ENCODE peak calls at places on chromosome 2, in nine cellular contexts. A is HCT116, O is tibial artery, Z is brain microvascular endothelial cell, P is left ventricle myocardium inferior, C is gastrocnemius medialis, B is AG09309, G is kidney, J is cardiac fibroblast. U is an unnamed sample.

GRCh38 chr2:159795781-159796667 is 2.0 kb downstream of the CD302 start:
- DNase-seq in B (no peak), Z (no peak), O (no peak), G (no peak), A (no peak), J (no peak), P (no peak), C (no peak), U (no peak)

GRCh38 chr2:234994340-234995321 is 42.8 kb downstream of the SH3BP4 start:
- DNase-seq in A (no peak), P (no peak), Z (no peak), B (no peak), J (no peak), C (no peak), G (peak), O (no peak), U (no peak)

GRCh38 chr2:82790277-82791021 is 1668.6 kb downstream of the SUCLG1 start:
- DNase-seq in P (no peak), O (no peak), A (no peak), G (peak), B (peak), J (peak), C (no peak), Z (peak), U (no peak)

GRCh38 chr2:182358601-182359000 is 68.2 kb downstream of the PDE1A start:
- DNase-seq in G (no peak), J (no peak), Z (no peak), C (no peak), P (no peak), O (no peak), B (no peak), A (no peak), U (no peak)

GRCh38 chr2:25960920-25961319 is 21.4 kb downstream of the KIF3C start:
- DNase-seq in C (no peak), A (no peak), G (peak), Z (peak), J (peak), O (no peak), B (no peak), P (no peak), U (no peak)

GRCh38 chr2:148486655-148487054 is 157.9 kb upstream of the EPC2 start:
- DNase-seq in A (no peak), O (no peak), G (no peak), B (no peak), C (no peak), J (no peak), Z (no peak), P (no peak), U (no peak)

GRCh38 chr2:127506502-127506901 is 19.8 kb downstream of the IWS1 start:
- DNase-seq in A (no peak), Z (no peak), O (no peak), C (no peak), G (no peak), P (no peak), B (no peak), J (peak), U (no peak)

GRCh38 chr2:144162652-144163051 is 357.3 kb downstream of the ZEB2 start:
- DNase-seq in Z (no peak), P (no peak), B (no peak), G (no peak), J (peak), O (no peak), A (peak), C (no peak), U (peak)

GRCh38 chr2:147463881-147464520 is 380.8 kb upstream of the ACVR2A start:
- DNase-seq in A (no peak), J (no peak), Z (no peak), O (no peak), P (no peak), G (no peak), C (no peak), B (no peak), U (no peak)

GRCh38 chr2:226187601-226188000 is 612.0 kb downstream of the IRS1 start:
- DNase-seq in B (peak), A (no peak), J (peak), G (no peak), P (no peak), C (no peak), O (no peak), Z (peak), U (no peak)

GRCh38 chr2:197813093-197813787 is 8.8 kb downstream of the PLCL1 start:
- DNase-seq in O (no peak), B (no peak), Z (peak), P (no peak), A (peak), C (no peak), J (peak), G (no peak), U (no peak)

GRCh38 chr2:51723716-51724115 is 691.8 kb upstream of the NRXN1 start:
- DNase-seq in C (no peak), G (no peak), A (no peak), Z (no peak), O (no peak), J (peak), P (no peak), B (no peak), U (peak)

GRCh38 chr2:142165790-142166189 is 35.0 kb upstream of the LRP1B start:
- DNase-seq in Z (peak), C (no peak), B (no peak), G (no peak), P (no peak), A (peak), J (peak), O (no peak), U (no peak)

GRCh38 chr2:164495491-164496223 is 125.6 kb downstream of the GRB14 start:
- DNase-seq in C (no peak), B (peak), O (no peak), J (peak), Z (peak), P (no peak), G (no peak), A (peak), U (peak)

GRCh38 chr2:237026981-237027711 is 58.5 kb upstream of the COPS8 start:
- DNase-seq in G (no peak), P (peak), C (peak), Z (peak), J (peak), A (peak), B (peak), O (peak), U (peak)

GRCh38 chr2:72148391-72148974 is 821 bp upstream of the CYP26B1 start:
- DNase-seq in O (no peak), P (peak), J (peak), G (no peak), C (no peak), B (no peak), A (no peak), Z (no peak), U (no peak)

GRCh38 chr2:199458806-199459285 is 1.1 kb upstream of the SATB2 start:
- DNase-seq in G (no peak), O (no peak), J (peak), Z (no peak), A (no peak), P (no peak), B (no peak), C (no peak), U (no peak)

GRCh38 chr2:232535761-232536530 is 3.5 kb upstream of the CHRNG start:
- DNase-seq in C (no peak), Z (no peak), G (no peak), P (no peak), J (no peak), O (peak), A (no peak), B (no peak), U (no peak)

GRCh38 chr2:129922571-129923264 is 56.7 kb upstream of the RAB6C start:
- DNase-seq in O (no peak), G (no peak), J (no peak), B (no peak), Z (no peak), C (no peak), A (no peak), P (no peak), U (no peak)

GRCh38 chr2:176997074-176997791 is 215.4 kb upstream of the HNRNPA3 start:
- DNase-seq in O (no peak), A (peak), J (peak), B (peak), C (no peak), P (no peak), G (no peak), Z (peak), U (no peak)

GRCh38 chr2:235698028-235698427 is 204.2 kb downstream of the AGAP1 start:
- DNase-seq in G (peak), O (peak), C (no peak), P (no peak), B (no peak), J (no peak), A (no peak), Z (no peak), U (no peak)

GRCh38 chr2:166334800-166335199 is 40.9 kb downstream of the SCN9A start:
- DNase-seq in A (no peak), B (no peak), O (no peak), P (no peak), J (no peak), C (no peak), Z (no peak), G (no peak), U (no peak)

GRCh38 chr2:36569267-36569860 is 28.6 kb downstream of the FEZ2 start:
- DNase-seq in O (no peak), P (no peak), B (no peak), G (no peak), A (no peak), Z (no peak), C (no peak), J (peak), U (no peak)
- H3K4me3 ChIP-seq in O (no peak), P (no peak), B (no peak), G (no peak), A (peak), Z (no peak), C (no peak), J (no peak), U (no peak)

GRCh38 chr2:161480123-161480522 is 64.0 kb downstream of the TBR1 start:
- DNase-seq in J (no peak), B (no peak), Z (no peak), A (no peak), G (no peak), P (no peak), O (no peak), C (no peak), U (no peak)

GRCh38 chr2:161486111-161486510 is 70.0 kb downstream of the TBR1 start:
- DNase-seq in A (no peak), P (no peak), O (no peak), J (peak), C (no peak), Z (no peak), B (no peak), G (no peak), U (no peak)

GRCh38 chr2:161484061-161484460 is 68.0 kb downstream of the TBR1 start:
- DNase-seq in O (no peak), J (no peak), A (no peak), C (no peak), B (no peak), G (no peak), Z (no peak), P (no peak), U (no peak)

GRCh38 chr2:161481619-161482018 is 65.5 kb downstream of the TBR1 start:
- DNase-seq in G (no peak), P (no peak), O (no peak), J (no peak), A (no peak), C (no peak), Z (no peak), B (no peak), U (no peak)
- H3K4me3 ChIP-seq in G (no peak), P (no peak), O (no peak), J (no peak), A (no peak), C (no peak), Z (no peak), B (no peak), U (no peak)

GRCh38 chr2:195364015-195364965 is 292.7 kb upstream of the SLC39A10 start:
- DNase-seq in B (no peak), O (no peak), G (no peak), P (no peak), J (peak), Z (peak), C (no peak), A (no peak), U (no peak)

GRCh38 chr2:195370167-195370943 is 286.7 kb upstream of the SLC39A10 start:
- DNase-seq in C (no peak), B (no peak), G (no peak), A (no peak), Z (no peak), P (no peak), J (no peak), O (no peak), U (no peak)

GRCh38 chr2:195369217-195369587 is 287.8 kb upstream of the SLC39A10 start:
- DNase-seq in J (no peak), Z (no peak), O (no peak), G (no peak), C (no peak), B (no peak), A (no peak), P (no peak), U (no peak)

GRCh38 chr2:195367713-195368529 is 289.1 kb upstream of the SLC39A10 start:
- DNase-seq in Z (no peak), P (no peak), G (no peak), B (no peak), O (no peak), J (no peak), A (no peak), C (no peak), U (no peak)

GRCh38 chr2:195368530-195369216 is 288.4 kb upstream of the SLC39A10 start:
- DNase-seq in O (no peak), B (no peak), Z (no peak), P (no peak), C (no peak), A (no peak), G (no peak), J (no peak), U (no peak)
- H3K4me3 ChIP-seq in O (no peak), B (no peak), Z (no peak), P (no peak), C (no peak), A (no peak), G (no peak), J (no peak), U (no peak)

GRCh38 chr2:85743304-85743978 is 10.3 kb upstream of the ATOH8 start:
- DNase-seq in O (no peak), B (no peak), Z (peak), J (peak), P (no peak), G (no peak), A (no peak), C (no peak), U (no peak)

GRCh38 chr2:85741811-85742507 is 11.8 kb upstream of the ATOH8 start:
- DNase-seq in G (peak), O (peak), A (no peak), J (peak), Z (peak), P (peak), C (peak), B (peak), U (peak)

GRCh38 chr2:85745619-85746018 is 8.2 kb upstream of the ATOH8 start:
- DNase-seq in J (no peak), C (no peak), A (no peak), O (no peak), Z (no peak), B (no peak), G (no peak), P (no peak), U (no peak)

GRCh38 chr2:85744771-85745601 is 8.8 kb upstream of the ATOH8 start:
- DNase-seq in G (peak), Z (peak), A (no peak), P (peak), O (peak), J (peak), B (no peak), C (peak), U (no peak)

DNA sequence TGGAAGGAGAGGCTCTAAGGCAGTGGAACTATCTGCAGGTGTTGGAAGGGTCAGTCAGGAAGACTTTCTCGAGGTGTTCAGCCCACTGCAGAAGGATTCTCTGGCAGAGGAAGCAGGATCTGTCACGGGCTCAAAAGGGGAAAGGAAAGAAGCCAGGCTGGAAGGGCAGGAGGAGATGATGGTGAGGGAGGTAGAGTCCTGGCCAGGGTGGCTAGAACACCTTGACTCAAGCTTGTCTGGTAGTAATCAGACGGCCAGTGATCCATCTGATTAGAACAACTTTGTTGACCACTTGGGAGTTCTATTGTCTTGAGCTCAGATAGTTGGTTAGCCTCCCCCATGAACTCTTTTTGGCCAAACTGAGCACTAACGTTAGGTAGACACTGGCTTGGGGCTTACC is 9.7 kb upstream of the ATOH8 start:
- DNase-seq in P (no peak), O (no peak), G (no peak), A (no peak), Z (no peak), C (no peak), B (no peak), J (no peak), U (no peak)
- H3K4me3 ChIP-seq in P (no peak), O (no peak), G (no peak), A (no peak), Z (no peak), C (no peak), B (no peak), J (no peak), U (no peak)

GRCh38 chr2:42792583-42793313 is at the start of gene HAAO:
- DNase-seq in O (peak), J (no peak), C (no peak), B (no peak), G (peak), A (no peak), Z (no peak), P (peak), U (no peak)
- H3K4me3 ChIP-seq in O (peak), J (peak), C (peak), B (peak), G (peak), A (no peak), Z (peak), P (peak), U (no peak)

GRCh38 chr2:31535753-31536152 is 45.0 kb downstream of the SRD5A2 start:
- DNase-seq in B (no peak), A (no peak), Z (no peak), C (no peak), P (no peak), O (no peak), J (no peak), G (no peak), U (no peak)

GRCh38 chr2:31533036-31533435 is 47.7 kb downstream of the SRD5A2 start:
- DNase-seq in A (no peak), C (no peak), B (no peak), P (no peak), J (no peak), O (no peak), Z (no peak), G (no peak), U (no peak)

GRCh38 chr2:31539505-31539904 is 41.2 kb downstream of the SRD5A2 start:
- DNase-seq in G (no peak), O (no peak), J (no peak), A (no peak), B (no peak), P (no peak), C (no peak), Z (no peak), U (no peak)

GRCh38 chr2:31531101-31531500 is 49.6 kb downstream of the SRD5A2 start:
- DNase-seq in G (no peak), Z (no peak), P (no peak), C (no peak), O (no peak), J (no peak), B (no peak), A (no peak), U (no peak)

GRCh38 chr2:31534636-31535035 is 46.1 kb downstream of the SRD5A2 start:
- DNase-seq in J (no peak), B (no peak), G (no peak), P (no peak), A (no peak), O (no peak), C (no peak), Z (no peak), U (no peak)
- H3K4me3 ChIP-seq in J (no peak), B (no peak), G (no peak), P (no peak), A (no peak), O (no peak), C (no peak), Z (no peak), U (no peak)

GRCh38 chr2:161954103-161954502 is 119.9 kb downstream of the DPP4 start:
- DNase-seq in O (no peak), P (no peak), Z (no peak), B (no peak), J (no peak), A (no peak), G (no peak), C (no peak), U (peak)

GRCh38 chr2:161952722-161953322 is 121.2 kb downstream of the DPP4 start:
- DNase-seq in G (no peak), C (no peak), Z (no peak), P (no peak), A (no peak), B (no peak), J (no peak), O (no peak), U (peak)

GRCh38 chr2:161961046-161961445 is 113.0 kb downstream of the DPP4 start:
- DNase-seq in G (no peak), B (no peak), Z (no peak), P (no peak), O (no peak), C (no peak), J (no peak), A (no peak), U (no peak)

DNA sequence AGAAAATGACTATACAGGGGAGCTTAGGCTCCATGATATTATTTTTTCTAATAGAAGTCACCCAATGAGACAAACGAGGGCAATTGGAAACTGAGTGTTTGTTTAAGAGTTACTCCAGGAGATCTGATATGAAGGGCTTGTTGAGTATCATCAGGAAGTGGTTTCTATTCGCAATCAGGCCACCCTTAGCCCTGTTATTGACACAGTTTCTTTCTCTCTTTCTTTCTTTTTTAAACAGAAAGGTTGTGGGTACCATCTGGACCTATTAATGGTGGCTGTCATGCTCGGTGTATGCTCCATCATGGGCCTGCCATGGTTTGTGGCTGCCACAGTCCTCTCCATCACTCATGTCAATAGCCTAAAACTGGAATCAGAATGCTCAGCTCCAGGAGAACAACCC is 117.3 kb downstream of the DPP4 start:
- DNase-seq in C (no peak), G (no peak), P (no peak), A (no peak), O (no peak), Z (no peak), B (no peak), J (no peak), U (no peak)
- H3K4me3 ChIP-seq in C (no peak), G (no peak), P (no peak), A (no peak), O (no peak), Z (no peak), B (no peak), J (no peak), U (no peak)

GRCh38 chr2:43569921-43570320 is 25.9 kb downstream of the THADA start:
- DNase-seq in G (no peak), J (no peak), B (no peak), O (no peak), A (no peak), C (no peak), P (no peak), Z (no peak), U (no peak)
- H3K4me3 ChIP-seq in G (no peak), J (no peak), B (no peak), O (no peak), A (no peak), C (no peak), P (no peak), Z (no peak), U (no peak)